ENCODE peak calls at places on chromosomes 13 and 19, in five cellular contexts. Z is breast epithelium; Q is IMR-90; J is SK-N-SH; C is CD8-positive, alpha-beta T cell. N is an unnamed sample.
A peak's percentile ranks its signal among the peaks of the same experiment; 100 is the strongest.

GRCh38 chr19:33864311-33864850 is 67.7 kb downstream of the KCTD15 start:
- DNase-seq in C (no peak), Q (no peak), Z (no peak), J (no peak), N (peak; percentile 41)

GRCh38 chr13:111283991-111284390 is 36.5 kb upstream of the TEX29 start:
- DNase-seq in J (no peak), Q (no peak), C (no peak), Z (no peak), N (no peak)

GRCh38 chr13:21661510-21661909 is 9.4 kb upstream of the FGF9 start:
- DNase-seq in Z (no peak), J (no peak), C (no peak), Q (no peak), N (no peak)

GRCh38 chr19:34481861-34482379 is 362 bp downstream of the WTIP start:
- DNase-seq in J (peak; percentile 77), Q (no peak), Z (no peak), C (no peak), N (no peak)

GRCh38 chr13:110799246-110800236 is 86.0 kb downstream of the ING1 start:
- DNase-seq in C (no peak), J (no peak), Q (peak; percentile 95), Z (no peak), N (no peak)

GRCh38 chr19:40450664-40451063 is 6.5 kb upstream of the SERTAD3 start:
- DNase-seq in Z (no peak), C (no peak), Q (no peak), J (no peak), N (no peak)

GRCh38 chr13:94483970-94484369 is 4.5 kb upstream of the DCT start:
- DNase-seq in Q (peak; percentile 17), J (no peak), Z (no peak), C (no peak), N (no peak)

GRCh38 chr13:114019367-114019766 is 45.5 kb upstream of the C13orf46 start:
- DNase-seq in J (peak; percentile 79), Z (no peak), Q (no peak), C (peak; percentile 44), N (no peak)

GRCh38 chr19:48445256-48445605 is 552 bp upstream of the GRWD1 start:
- DNase-seq in Q (peak; percentile 94), Z (no peak), J (peak; percentile 90), C (no peak), N (no peak)

GRCh38 chr13:89401209-89401810 is 1730.1 kb downstream of the SLITRK5 start:
- DNase-seq in J (no peak), C (no peak), Q (peak; percentile 73), Z (no peak), N (no peak)

GRCh38 chr19:36140289-36141038 is 598 bp downstream of the CAPNS1 start:
- DNase-seq in J (peak; percentile 88), Q (peak; percentile 52), C (no peak), Z (peak; percentile 44), N (peak; percentile 73)

GRCh38 chr19:43812689-43813088 is 10.4 kb upstream of the LYPD5 start:
- DNase-seq in Q (no peak), Z (no peak), J (no peak), C (no peak), N (no peak)

GRCh38 chr19:36420961-36421748 is 2.7 kb upstream of the ZFP82 start:
- DNase-seq in J (peak; percentile 71), Z (no peak), Q (peak; percentile 27), C (no peak), N (no peak)

GRCh38 chr13:97369269-97369893 is 64.6 kb upstream of the RAP2A start:
- DNase-seq in C (no peak), Q (no peak), J (no peak), Z (no peak), N (no peak)

GRCh38 chr19:45499196-45500180 is 1.2 kb downstream of the PPM1N start:
- DNase-seq in C (peak; percentile 66), Z (no peak), J (peak; percentile 62), Q (no peak), N (no peak)

GRCh38 chr19:41945135-41945766 is 13.9 kb downstream of the RABAC1 start:
- DNase-seq in C (peak; percentile 97), Q (no peak), J (no peak), Z (peak; percentile 48), N (no peak)

GRCh38 chr13:99661791-99662190 is 160.5 kb downstream of the TM9SF2 start:
- DNase-seq in J (no peak), Q (no peak), Z (no peak), C (no peak), N (no peak)

GRCh38 chr13:77853701-77854100 is 64.9 kb downstream of the EDNRB start:
- DNase-seq in Q (no peak), J (no peak), C (no peak), Z (no peak), N (no peak)

GRCh38 chr13:36841411-36841810 is 22.4 kb downstream of the RFXAP start:
- DNase-seq in Q (no peak), Z (no peak), J (no peak), C (no peak), N (no peak)

GRCh38 chr13:36820222-36820621 is 1.2 kb downstream of the RFXAP start:
- DNase-seq in J (no peak), C (no peak), Q (no peak), Z (no peak), N (no peak)

GRCh38 chr13:92260363-92260762 is 861.9 kb downstream of the GPC5 start:
- DNase-seq in Z (no peak), C (no peak), Q (no peak), J (no peak), N (no peak)

GRCh38 chr13:30572859-30573275 is 44.9 kb upstream of the USPL1 start:
- DNase-seq in Z (no peak), J (peak; percentile 15), C (peak; percentile 25), Q (peak; percentile 57), N (no peak)
- TF ChIP-seq CTCF in Z (no peak), J (peak; percentile 55), C (peak; percentile 44), Q (peak; percentile 49), N (peak; percentile 43)

GRCh38 chr13:81393110-81393509 is 1052.2 kb upstream of the SPRY2 start:
- DNase-seq in Q (no peak), Z (no peak), C (no peak), J (no peak), N (no peak)
- H3K27ac ChIP-seq in Q (no peak overlapping the region), Z (no peak overlapping the region), C (no peak overlapping the region), J (no peak overlapping the region), N (no peak overlapping the region)

DNA sequence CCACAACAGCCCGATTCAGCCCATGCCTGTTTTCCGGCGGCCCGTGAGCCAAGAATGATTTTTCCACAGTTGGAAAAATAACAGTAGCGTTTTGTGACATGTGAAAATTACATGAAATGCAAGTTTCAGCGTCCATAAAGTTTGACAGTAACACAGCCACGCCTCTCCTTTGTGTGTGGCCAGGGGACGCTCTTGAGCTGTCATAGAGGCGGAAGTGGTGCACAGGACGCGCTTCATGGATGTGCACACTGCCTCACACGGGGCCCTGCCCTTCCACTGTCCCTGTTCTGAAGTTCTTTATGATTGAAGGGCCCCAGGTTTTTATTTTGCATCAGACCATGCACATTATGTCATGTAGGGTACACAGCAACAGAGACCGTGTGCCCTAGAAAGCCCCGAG is 12.4 kb upstream of the ELAVL1 start:
- DNase-seq in C (peak; percentile 56), Q (no peak), J (no peak), Z (no peak), N (no peak)
- TF ChIP-seq CTCF in C (no peak), Q (no peak), J (no peak), Z (no peak), N (no peak)

GRCh38 chr13:73054712-73055111 is 4.1 kb upstream of the KLF5 start:
- DNase-seq in C (no peak), J (no peak), Q (no peak), Z (no peak), N (no peak)
- H3K27ac ChIP-seq in C (no peak overlapping the region), J (no peak overlapping the region), Q (no peak overlapping the region), Z (no peak overlapping the region), N (no peak overlapping the region)

DNA sequence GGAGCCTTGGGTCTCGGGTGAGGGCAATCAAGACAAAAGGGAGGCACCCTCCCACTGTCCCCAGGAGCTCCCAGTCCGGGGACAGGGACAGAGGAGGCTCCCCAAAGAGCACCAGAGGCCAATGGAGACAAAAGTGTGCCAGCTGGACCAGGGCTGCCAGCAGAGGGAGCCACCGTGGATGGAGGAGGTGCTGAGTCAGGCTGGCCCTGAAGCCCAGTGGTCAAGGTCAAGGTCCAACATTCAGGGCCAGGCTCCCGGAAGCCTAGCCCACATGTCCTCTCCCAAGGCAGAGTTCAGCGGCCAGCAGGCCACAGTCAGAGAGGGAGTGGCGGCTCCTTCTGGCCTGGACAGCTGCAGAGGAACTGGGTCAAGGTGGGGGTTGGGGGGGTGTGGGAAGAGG is 8.4 kb downstream of the COL5A3 start:
- DNase-seq in C (no peak), J (no peak), Z (no peak), Q (no peak), N (no peak)
- TF ChIP-seq CTCF in C (no peak), J (peak; percentile 48), Z (no peak), Q (peak; percentile 41), N (peak; percentile 21)

GRCh38 chr19:18558595-18558994 is 925 bp downstream of the KXD1 start:
- DNase-seq in C (no peak), Z (no peak), Q (no peak), J (no peak), N (no peak)
- H3K27ac ChIP-seq in C (peak overlapping the region; percentile 96), Z (peak overlapping the region; percentile 97), Q (peak overlapping the region; percentile 65), J (peak overlapping the region; percentile 46), N (peak overlapping the region; percentile 98)

GRCh38 chr13:46614582-46614981 is 61.6 kb downstream of the LRCH1 start:
- DNase-seq in Q (peak; percentile 93), Z (no peak), J (no peak), C (no peak), N (no peak)
- TF ChIP-seq CTCF in Q (peak; percentile 42), Z (no peak), J (peak; percentile 27), C (no peak), N (no peak)

GRCh38 chr19:13211426-13212308 is 61.5 kb downstream of the IER2 start:
- DNase-seq in J (no peak), Q (no peak), Z (no peak), C (no peak), N (no peak)
- H3K27ac ChIP-seq in J (no peak overlapping the region), Q (no peak overlapping the region), Z (no peak overlapping the region), C (no peak overlapping the region), N (no peak overlapping the region)

N was measured in ascending aorta.